ENCODE peak calls at places on chromosome 17, in five cellular contexts. M is PC-3, S is mammary epithelial cell, B is A549, X is fibroblast of lung. K is an unnamed sample.

GRCh38 chr17:74697477-74697876 is 15.2 kb downstream of the CD300LF start:
- DNase-seq in B (no peak), X (no peak), S (no peak), M (no peak), K (no peak)

GRCh38 chr17:1029196-1029911 is 32.4 kb downstream of the TIMM22 start:
- DNase-seq in M (no peak), S (peak), B (no peak), X (peak), K (no peak)

GRCh38 chr17:19672009-19672837 is 23.7 kb downstream of the ALDH3A2 start:
- DNase-seq in X (peak), M (peak), S (no peak), B (no peak), K (no peak)

GRCh38 chr17:40813804-40814203 is 8.6 kb downstream of the KRT10 start:
- DNase-seq in X (no peak), B (no peak), S (peak), M (peak), K (no peak)

GRCh38 chr17:64938925-64939474 is 19.7 kb upstream of the LRRC37A3 start:
- DNase-seq in S (no peak), B (peak), M (peak), X (no peak), K (peak)

GRCh38 chr17:82351254-82351712 is 7.8 kb upstream of the TEX19 start:
- DNase-seq in M (no peak), X (no peak), S (no peak), B (no peak), K (no peak)

GRCh38 chr17:15290605-15291004 is 25.5 kb upstream of the PMP22 start:
- DNase-seq in M (no peak), S (no peak), B (no peak), X (no peak), K (no peak)

GRCh38 chr17:60473788-60474187 is 51.5 kb downstream of the CHCT1 start:
- DNase-seq in X (peak), S (no peak), M (no peak), B (no peak), K (no peak)

GRCh38 chr17:15257316-15257925 is 7.7 kb downstream of the PMP22 start:
- DNase-seq in B (peak), X (peak), S (peak), M (peak), K (peak)

GRCh38 chr17:61411114-61411943 is 11.7 kb downstream of the TBX2 start:
- DNase-seq in B (peak), S (peak), X (peak), M (peak), K (peak)

GRCh38 chr17:7262192-7263070 is at the start of gene CLDN7:
- DNase-seq in B (no peak), X (no peak), M (peak), S (no peak), K (peak)

GRCh38 chr17:61650749-61651148 is 59.7 kb upstream of the NACA2 start:
- DNase-seq in S (no peak), M (no peak), B (no peak), X (no peak), K (no peak)

GRCh38 chr17:50514936-50515702 is 6.9 kb downstream of the MYCBPAP start:
- DNase-seq in X (no peak), M (no peak), S (peak), B (no peak), K (peak)

GRCh38 chr17:12512712-12513355 is 152.9 kb upstream of the MYOCD start:
- DNase-seq in B (no peak), M (no peak), S (no peak), X (peak), K (no peak)

DNA sequence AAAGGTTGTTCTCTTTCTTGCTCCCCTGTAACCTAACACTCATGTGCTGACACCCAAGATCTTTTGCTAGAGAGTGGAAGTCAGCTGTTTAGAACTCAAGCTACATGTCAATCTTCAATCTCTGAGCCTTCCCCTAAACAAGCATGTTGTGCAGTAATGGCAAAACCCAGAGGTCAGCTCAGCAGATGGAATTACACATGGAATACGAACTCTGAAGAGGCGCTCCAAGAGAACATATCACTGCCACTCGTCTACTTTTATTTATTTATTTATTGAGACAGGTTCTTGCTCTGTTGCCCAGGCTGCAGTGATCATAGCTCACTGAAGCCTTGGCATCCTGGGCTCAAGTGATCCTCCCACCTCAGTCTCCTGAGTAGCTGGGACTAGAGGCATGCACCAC is 32.6 kb downstream of the RNF157 start:
- DNase-seq in X (peak), B (no peak), S (no peak), M (no peak), K (no peak)
- H3K4me2 ChIP-seq in X (no peak), B (no peak), S (no peak), M (no peak), K (no peak)

GRCh38 chr17:39667262-39668140 is 752 bp upstream of the PNMT start:
- DNase-seq in B (no peak), X (no peak), S (no peak), M (no peak), K (peak)
- H3K4me2 ChIP-seq in B (peak), X (no peak), S (no peak), M (peak), K (peak)

DNA sequence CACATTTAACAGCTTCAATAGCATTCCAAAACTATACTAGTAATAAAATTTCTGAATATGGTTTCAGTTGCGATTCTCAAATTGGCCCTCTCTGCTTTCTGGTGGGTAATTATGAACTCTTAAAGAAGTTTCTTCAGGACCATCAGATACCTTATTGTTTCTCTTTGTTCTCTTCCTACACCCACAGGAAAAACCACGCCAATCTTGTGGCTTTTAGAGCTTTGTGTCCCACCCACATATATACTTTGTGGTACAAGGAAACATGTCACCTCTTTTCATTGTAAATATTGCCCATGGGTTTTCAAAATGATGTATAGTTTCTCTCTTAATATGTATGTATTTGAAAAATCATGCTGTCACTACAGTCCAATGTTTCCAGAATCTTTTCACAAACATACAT is 12.1 kb downstream of the ABCA9 start:
- DNase-seq in X (no peak), M (no peak), S (no peak), B (no peak), K (no peak)
- H3K4me2 ChIP-seq in X (no peak), M (no peak), S (no peak), B (no peak), K (no peak)

GRCh38 chr17:79106958-79107357 is 32.3 kb downstream of the ENGASE start:
- DNase-seq in S (no peak), B (no peak), M (no peak), X (no peak), K (no peak)

GRCh38 chr17:79107499-79108231 is 33.0 kb downstream of the ENGASE start:
- DNase-seq in M (no peak), S (no peak), X (no peak), B (no peak), K (no peak)

GRCh38 chr17:79109584-79109983 is 35.0 kb downstream of the ENGASE start:
- DNase-seq in X (no peak), M (peak), S (no peak), B (no peak), K (peak)

GRCh38 chr17:79108870-79109269 is 34.2 kb downstream of the ENGASE start:
- DNase-seq in M (no peak), X (no peak), S (no peak), B (no peak), K (no peak)

DNA sequence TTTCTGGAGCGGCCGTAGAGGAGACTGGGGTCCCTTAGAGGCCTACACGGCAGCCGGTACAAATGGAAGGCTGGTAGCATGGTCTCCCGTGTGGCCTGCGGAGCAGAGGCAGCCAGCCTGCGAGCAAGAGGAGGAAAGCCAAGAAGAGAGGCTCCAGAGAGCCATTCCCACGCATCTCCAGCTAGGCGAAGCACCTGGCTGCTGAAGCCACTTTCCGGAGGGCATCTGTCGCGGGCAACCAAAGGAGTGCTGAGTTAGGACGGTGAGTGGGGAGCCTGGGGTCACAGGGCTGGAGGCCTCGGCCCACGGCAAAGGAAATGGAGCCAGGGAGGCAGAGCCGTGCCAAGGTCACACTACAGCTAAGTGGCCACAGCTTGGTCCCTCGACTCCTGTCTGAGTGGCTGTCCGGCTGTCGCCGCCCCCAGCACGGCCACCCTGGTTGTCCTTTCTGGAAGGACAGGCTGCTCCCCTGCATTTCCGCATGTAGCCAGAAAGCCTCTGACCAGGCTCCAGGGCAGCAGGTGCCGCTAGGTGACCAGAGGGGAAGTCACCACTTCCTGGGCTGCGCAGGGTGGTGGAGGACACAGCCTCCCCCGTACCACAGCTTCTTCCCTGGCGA is 33.7 kb downstream of the ENGASE start:
- DNase-seq in X (no peak), B (no peak), M (no peak), S (no peak), K (no peak)
- H3K4me2 ChIP-seq in X (no peak), B (no peak), M (no peak), S (no peak), K (no peak)